ENCODE peak calls at places on chromosomes 5 and 9, in four cellular contexts. B, O, I and F are unnamed samples.

GRCh38 chr9:33263936-33264472 is 504 bp downstream of the BAG1 start:
- DNase-seq in O (peak; percentile 57), I (peak; percentile 36), B (peak; percentile 10), F (peak; percentile 42)

GRCh38 chr9:137458194-137459146 is 664 bp downstream of the NSMF start:
- DNase-seq in O (no peak), B (no peak), I (no peak), F (peak; percentile 78)

GRCh38 chr5:8097146-8097545 is 228.2 kb downstream of the MTRR start:
- DNase-seq in I (no peak), B (no peak), O (no peak), F (no peak)

GRCh38 chr5:149301744-149302380 is 30.2 kb downstream of the AFAP1L1 start:
- DNase-seq in O (no peak), I (no peak), B (no peak), F (no peak)

GRCh38 chr5:66891184-66891925 is 295.2 kb downstream of the MAST4 start:
- DNase-seq in I (no peak), O (no peak), B (no peak), F (no peak)

GRCh38 chr9:136599811-136600660 is 54.2 kb upstream of the NOTCH1 start:
- DNase-seq in I (no peak), B (no peak), O (no peak), F (peak; percentile 85)

GRCh38 chr5:17952231-17952630 is 318.0 kb downstream of the TAF11L14 start:
- DNase-seq in O (no peak), I (no peak), B (no peak), F (no peak)

GRCh38 chr5:110077147-110077546 is 387.4 kb downstream of the MAN2A1 start:
- DNase-seq in I (no peak), O (no peak), B (no peak), F (no peak)

GRCh38 chr5:132389453-132390286 is 20.2 kb downstream of the SLC22A5 start:
- DNase-seq in O (peak; percentile 96), I (no peak), B (peak; percentile 96), F (no peak)

GRCh38 chr5:172837640-172838039 is 3.6 kb downstream of the ERGIC1 start:
- DNase-seq in O (no peak), B (no peak), I (no peak), F (no peak)

GRCh38 chr5:35803221-35803651 is 53.5 kb upstream of the IL7R start:
- DNase-seq in B (peak; percentile 44), O (no peak), I (no peak), F (peak; percentile 57)

GRCh38 chr9:92406506-92406905 is 2.1 kb upstream of the OGN start:
- DNase-seq in I (no peak), O (no peak), B (no peak), F (peak; percentile 35)

GRCh38 chr9:134626141-134626423 is 15.5 kb upstream of the COL5A1 start:
- DNase-seq in O (no peak), I (no peak), B (no peak), F (no peak)